ENCODE peak calls at places on chromosome 2, in six cellular contexts. G is GM03348; O is GM13977; I is EH; A is colonic mucosa; M is CD8-positive, alpha-beta memory T cell. Z is an unnamed sample.
A peak's percentile ranks its signal among the peaks of the same experiment; 100 is the strongest.

GRCh38 chr2:179263015-179263414 is 1.6 kb downstream of the SESTD1 start:
- DNase-seq in O (no peak), A (no peak), M (no peak), I (peak; percentile 60), G (peak; percentile 13), Z (peak; percentile 23)

GRCh38 chr2:237064203-237065061 is 21.3 kb upstream of the COPS8 start:
- DNase-seq in A (no peak), G (no peak), M (no peak), O (no peak), I (no peak), Z (no peak)

GRCh38 chr2:102062802-102063201 is 71.0 kb downstream of the IL1R2 start:
- DNase-seq in I (no peak), O (no peak), M (no peak), G (no peak), A (no peak), Z (no peak)

GRCh38 chr2:173884403-173884802 is 80.8 kb downstream of the SP3 start:
- DNase-seq in I (peak; percentile 66), M (peak; percentile 58), O (no peak), A (peak; percentile 34), G (peak; percentile 46), Z (peak; percentile 64)

GRCh38 chr2:229164545-229165249 is 106.4 kb downstream of the PID1 start:
- DNase-seq in I (peak; percentile 26), A (no peak), G (peak; percentile 27), M (no peak), O (no peak), Z (no peak)

GRCh38 chr2:207683438-207683837 is 28.0 kb upstream of the CCNYL1 start:
- DNase-seq in G (no peak), O (no peak), I (no peak), M (no peak), A (no peak), Z (no peak)

GRCh38 chr2:28269019-28269784 is 123.5 kb upstream of the FOSL2 start:
- DNase-seq in G (no peak), A (peak; percentile 79), I (peak; percentile 61), M (no peak), O (no peak), Z (no peak)

GRCh38 chr2:138949517-138949916 is 169.3 kb upstream of the NXPH2 start:
- DNase-seq in A (no peak), O (no peak), M (no peak), I (no peak), G (no peak), Z (no peak)

GRCh38 chr2:26011990-26012856 is 21.7 kb upstream of the RAB10 start:
- DNase-seq in O (no peak), G (no peak), I (peak; percentile 72), A (peak; percentile 77), M (no peak), Z (peak; percentile 50)

GRCh38 chr2:43269074-43269572 is 42.7 kb upstream of the ZFP36L2 start:
- DNase-seq in I (peak; percentile 98), M (no peak), G (peak; percentile 93), A (peak; percentile 53), O (no peak), Z (peak; percentile 88)

GRCh38 chr2:202831241-202831997 is 40.1 kb downstream of the ICA1L start:
- DNase-seq in G (peak; percentile 77), I (peak; percentile 65), A (peak; percentile 51), M (peak; percentile 58), O (peak; percentile 59), Z (peak; percentile 83)

GRCh38 chr2:29920631-29921559 is 491 bp downstream of the ALK start:
- DNase-seq in A (no peak), M (no peak), I (peak; percentile 4), G (peak; percentile 41), O (peak; percentile 43), Z (peak; percentile 78)

GRCh38 chr2:54446625-54447024 is 9.5 kb upstream of the SPTBN1 start:
- DNase-seq in I (no peak), M (no peak), A (no peak), G (no peak), O (no peak), Z (no peak)

GRCh38 chr2:106781196-106781595 is 104.8 kb downstream of the ST6GAL2 start:
- DNase-seq in M (no peak), O (no peak), A (no peak), I (no peak), G (no peak), Z (no peak)

GRCh38 chr2:129812071-129812470 is 167.4 kb upstream of the RAB6C start:
- DNase-seq in O (peak; percentile 34), I (no peak), G (no peak), M (no peak), A (peak; percentile 83), Z (no peak)

GRCh38 chr2:28709101-28709500 is 42.5 kb upstream of the PPP1CB start:
- DNase-seq in O (no peak), I (no peak), A (peak; percentile 71), G (no peak), M (no peak), Z (peak; percentile 82)

GRCh38 chr2:174259981-174260380 is 11.6 kb upstream of the OLA1 start:
- DNase-seq in I (peak; percentile 68), A (no peak), M (no peak), O (no peak), G (peak; percentile 51), Z (no peak)

GRCh38 chr2:233354971-233355574 is 779 bp downstream of the DGKD start:
- DNase-seq in O (peak; percentile 38), G (peak; percentile 51), A (peak; percentile 58), I (peak; percentile 25), M (no peak), Z (no peak)

GRCh38 chr2:191221666-191222065 is 23.5 kb upstream of the MYO1B start:
- DNase-seq in A (no peak), G (no peak), M (no peak), I (no peak), O (no peak), Z (no peak)

GRCh38 chr2:140178224-140178623 is 1398.0 kb upstream of the NXPH2 start:
- DNase-seq in G (no peak), M (no peak), O (no peak), A (no peak), I (no peak), Z (no peak)

GRCh38 chr2:227939271-227940027 is 68.0 kb downstream of the DAW1 start:
- DNase-seq in A (no peak), O (peak; percentile 34), I (peak; percentile 56), M (no peak), G (peak; percentile 20), Z (peak; percentile 38)

GRCh38 chr2:217433522-217433921 is 569.3 kb downstream of the TNS1 start:
- DNase-seq in I (no peak), G (no peak), M (no peak), A (no peak), O (no peak), Z (no peak)

GRCh38 chr2:195984951-195985726 is 83.5 kb downstream of the DNAH7 start:
- DNase-seq in I (peak; percentile 12), O (no peak), A (no peak), M (no peak), G (no peak), Z (no peak)

GRCh38 chr2:39728941-39729351 is 50.1 kb downstream of the THUMPD2 start:
- DNase-seq in A (no peak), O (peak; percentile 22), M (no peak), I (peak; percentile 61), G (peak; percentile 45), Z (peak; percentile 33)

GRCh38 chr2:240397924-240398611 is 37.4 kb upstream of the GPC1 start:
- DNase-seq in I (no peak), A (peak; percentile 10), M (no peak), O (no peak), G (peak; percentile 15), Z (no peak)

GRCh38 chr2:40488101-40488598 is 36.3 kb upstream of the SLC8A1 start:
- DNase-seq in A (no peak), O (no peak), G (peak; percentile 54), I (peak; percentile 62), M (no peak), Z (peak; percentile 71)

GRCh38 chr2:65316072-65316471 is 88.4 kb downstream of the ACTR2 start:
- DNase-seq in G (peak; percentile 86), M (no peak), I (no peak), O (no peak), A (no peak), Z (no peak)

GRCh38 chr2:3034396-3034795 is 343.2 kb downstream of the EIPR1 start:
- DNase-seq in G (no peak), I (no peak), O (no peak), M (no peak), A (no peak), Z (no peak)

GRCh38 chr2:231519975-231520555 is 10.2 kb downstream of the NMUR1 start:
- DNase-seq in G (no peak), A (no peak), O (no peak), M (no peak), I (no peak), Z (no peak)

GRCh38 chr2:119960821-119961220 is 52.1 kb upstream of the EPB41L5 start:
- DNase-seq in O (no peak), A (no peak), I (peak; percentile 44), G (no peak), M (no peak), Z (peak; percentile 4)

GRCh38 chr2:25347846-25348245 is 6.1 kb upstream of the DNMT3A start:
- DNase-seq in M (no peak), G (no peak), O (no peak), I (peak; percentile 59), A (no peak), Z (no peak)

GRCh38 chr2:75466708-75467311 is 93.9 kb downstream of the EVA1A start:
- DNase-seq in M (no peak), I (peak; percentile 41), G (peak; percentile 33), A (peak; percentile 32), O (peak; percentile 17), Z (peak; percentile 78)

GRCh38 chr2:129803067-129803466 is 176.4 kb upstream of the RAB6C start:
- DNase-seq in G (no peak), M (no peak), A (no peak), I (no peak), O (no peak), Z (no peak)

GRCh38 chr2:64854773-64855237 is 134.4 kb upstream of the SLC1A4 start:
- DNase-seq in A (no peak), I (peak; percentile 58), M (no peak), G (no peak), O (no peak), Z (no peak)